ENCODE peak calls at places on chromosomes 2 and 18, in four cellular contexts. One of them, this sample, is unnamed.

GRCh38 chr18:75638223-75638596 is 210.7 kb upstream of the SMIM21 start:
- DNase-seq in stimulated activated CD8-positive, alpha-beta memory T cell treated with anti-CD3 and anti-CD28 coated beads, Interleukin-7, amount 100 ng/mL, for 48 hours: no peak
- DNase-seq in PC-3: no peak
- DNase-seq in cerebellar nuclear complex: no peak
- DNase-seq in this sample: no peak

GRCh38 chr2:72006188-72006736 is 141.4 kb downstream of the CYP26B1 start:
- DNase-seq in PC-3: no peak
- DNase-seq in cerebellar nuclear complex: no peak
- DNase-seq in stimulated activated CD8-positive, alpha-beta memory T cell treated with anti-CD3 and anti-CD28 coated beads, Interleukin-7, amount 100 ng/mL, for 48 hours: no peak
- DNase-seq in this sample: no peak

GRCh38 chr18:33802955-33803354 is 224.9 kb downstream of the ASXL3 start:
- DNase-seq in PC-3: no peak
- DNase-seq in cerebellar nuclear complex: no peak
- DNase-seq in stimulated activated CD8-positive, alpha-beta memory T cell treated with anti-CD3 and anti-CD28 coated beads, Interleukin-7, amount 100 ng/mL, for 48 hours: no peak
- DNase-seq in this sample: no peak

GRCh38 chr18:64233855-64234254 is 85.0 kb upstream of the LINC00305 start:
- DNase-seq in cerebellar nuclear complex: no peak
- DNase-seq in stimulated activated CD8-positive, alpha-beta memory T cell treated with anti-CD3 and anti-CD28 coated beads, Interleukin-7, amount 100 ng/mL, for 48 hours: no peak
- DNase-seq in PC-3: no peak
- DNase-seq in this sample: no peak

GRCh38 chr2:5692561-5693287 is 540 bp downstream of the SOX11 start:
- DNase-seq in PC-3: no peak
- DNase-seq in stimulated activated CD8-positive, alpha-beta memory T cell treated with anti-CD3 and anti-CD28 coated beads, Interleukin-7, amount 100 ng/mL, for 48 hours: no peak
- DNase-seq in cerebellar nuclear complex: no peak
- DNase-seq in this sample: no peak

GRCh38 chr2:56182420-56182819 is 1.4 kb upstream of the CCDC85A start:
- DNase-seq in cerebellar nuclear complex: no peak
- DNase-seq in stimulated activated CD8-positive, alpha-beta memory T cell treated with anti-CD3 and anti-CD28 coated beads, Interleukin-7, amount 100 ng/mL, for 48 hours: no peak
- DNase-seq in PC-3: no peak
- DNase-seq in this sample: no peak

GRCh38 chr2:19488009-19488691 is 129.7 kb upstream of the OSR1 start:
- DNase-seq in stimulated activated CD8-positive, alpha-beta memory T cell treated with anti-CD3 and anti-CD28 coated beads, Interleukin-7, amount 100 ng/mL, for 48 hours: peak
- DNase-seq in cerebellar nuclear complex: no peak
- DNase-seq in PC-3: peak
- DNase-seq in this sample: peak

GRCh38 chr2:98460573-98461560 is 16.2 kb downstream of the INPP4A start:
- DNase-seq in cerebellar nuclear complex: no peak
- DNase-seq in PC-3: no peak
- DNase-seq in stimulated activated CD8-positive, alpha-beta memory T cell treated with anti-CD3 and anti-CD28 coated beads, Interleukin-7, amount 100 ng/mL, for 48 hours: peak
- DNase-seq in this sample: peak

GRCh38 chr2:143321994-143322393 is 192.8 kb downstream of the ARHGAP15 start:
- DNase-seq in stimulated activated CD8-positive, alpha-beta memory T cell treated with anti-CD3 and anti-CD28 coated beads, Interleukin-7, amount 100 ng/mL, for 48 hours: no peak
- DNase-seq in cerebellar nuclear complex: no peak
- DNase-seq in PC-3: peak
- DNase-seq in this sample: no peak

GRCh38 chr2:219445220-219445631 is 10.6 kb downstream of the SPEG start:
- DNase-seq in stimulated activated CD8-positive, alpha-beta memory T cell treated with anti-CD3 and anti-CD28 coated beads, Interleukin-7, amount 100 ng/mL, for 48 hours: no peak
- DNase-seq in cerebellar nuclear complex: no peak
- DNase-seq in PC-3: no peak
- DNase-seq in this sample: no peak

GRCh38 chr2:170820647-170821630 is 4.3 kb downstream of the GAD1 start:
- DNase-seq in PC-3: no peak
- DNase-seq in stimulated activated CD8-positive, alpha-beta memory T cell treated with anti-CD3 and anti-CD28 coated beads, Interleukin-7, amount 100 ng/mL, for 48 hours: no peak
- DNase-seq in cerebellar nuclear complex: no peak
- DNase-seq in this sample: no peak

GRCh38 chr2:203705184-203705583 is 1.3 kb upstream of the CD28 start:
- DNase-seq in stimulated activated CD8-positive, alpha-beta memory T cell treated with anti-CD3 and anti-CD28 coated beads, Interleukin-7, amount 100 ng/mL, for 48 hours: no peak
- DNase-seq in PC-3: no peak
- DNase-seq in cerebellar nuclear complex: no peak
- DNase-seq in this sample: peak

GRCh38 chr2:156896294-156896693 is 361.2 kb upstream of the GALNT5 start:
- DNase-seq in cerebellar nuclear complex: no peak
- DNase-seq in PC-3: peak
- DNase-seq in stimulated activated CD8-positive, alpha-beta memory T cell treated with anti-CD3 and anti-CD28 coated beads, Interleukin-7, amount 100 ng/mL, for 48 hours: no peak
- DNase-seq in this sample: no peak

GRCh38 chr2:64899081-64899865 is 89.9 kb upstream of the SLC1A4 start:
- DNase-seq in cerebellar nuclear complex: no peak
- DNase-seq in stimulated activated CD8-positive, alpha-beta memory T cell treated with anti-CD3 and anti-CD28 coated beads, Interleukin-7, amount 100 ng/mL, for 48 hours: no peak
- DNase-seq in PC-3: no peak
- DNase-seq in this sample: no peak

GRCh38 chr2:217911283-217911965 is 91.4 kb downstream of the TNS1 start:
- DNase-seq in stimulated activated CD8-positive, alpha-beta memory T cell treated with anti-CD3 and anti-CD28 coated beads, Interleukin-7, amount 100 ng/mL, for 48 hours: no peak
- DNase-seq in cerebellar nuclear complex: no peak
- DNase-seq in PC-3: no peak
- DNase-seq in this sample: no peak

GRCh38 chr2:208466133-208466919 is 59.7 kb downstream of the PTH2R start:
- DNase-seq in PC-3: peak
- DNase-seq in cerebellar nuclear complex: no peak
- DNase-seq in stimulated activated CD8-positive, alpha-beta memory T cell treated with anti-CD3 and anti-CD28 coated beads, Interleukin-7, amount 100 ng/mL, for 48 hours: no peak
- DNase-seq in this sample: peak

GRCh38 chr2:20021405-20022009 is 9.0 kb upstream of the MATN3 start:
- DNase-seq in PC-3: no peak
- DNase-seq in stimulated activated CD8-positive, alpha-beta memory T cell treated with anti-CD3 and anti-CD28 coated beads, Interleukin-7, amount 100 ng/mL, for 48 hours: no peak
- DNase-seq in cerebellar nuclear complex: no peak
- DNase-seq in this sample: no peak

GRCh38 chr2:229431331-229431954 is 160.4 kb upstream of the PID1 start:
- DNase-seq in cerebellar nuclear complex: no peak
- DNase-seq in PC-3: peak
- DNase-seq in stimulated activated CD8-positive, alpha-beta memory T cell treated with anti-CD3 and anti-CD28 coated beads, Interleukin-7, amount 100 ng/mL, for 48 hours: no peak
- DNase-seq in this sample: no peak

GRCh38 chr2:201909348-201909747 is 103.0 kb downstream of the CDK15 start:
- DNase-seq in cerebellar nuclear complex: no peak
- DNase-seq in stimulated activated CD8-positive, alpha-beta memory T cell treated with anti-CD3 and anti-CD28 coated beads, Interleukin-7, amount 100 ng/mL, for 48 hours: no peak
- DNase-seq in PC-3: peak
- DNase-seq in this sample: no peak

GRCh38 chr2:114113527-114113926 is 223.6 kb downstream of the ACTR3 start:
- DNase-seq in stimulated activated CD8-positive, alpha-beta memory T cell treated with anti-CD3 and anti-CD28 coated beads, Interleukin-7, amount 100 ng/mL, for 48 hours: no peak
- DNase-seq in PC-3: no peak
- DNase-seq in cerebellar nuclear complex: no peak
- DNase-seq in this sample: no peak

GRCh38 chr2:60560734-60561649 is 7.5 kb upstream of the BCL11A start:
- DNase-seq in stimulated activated CD8-positive, alpha-beta memory T cell treated with anti-CD3 and anti-CD28 coated beads, Interleukin-7, amount 100 ng/mL, for 48 hours: no peak
- DNase-seq in PC-3: peak
- DNase-seq in cerebellar nuclear complex: no peak
- DNase-seq in this sample: no peak

GRCh38 chr2:16172324-16173175 is 232.2 kb downstream of the MYCN start:
- DNase-seq in PC-3: no peak
- DNase-seq in stimulated activated CD8-positive, alpha-beta memory T cell treated with anti-CD3 and anti-CD28 coated beads, Interleukin-7, amount 100 ng/mL, for 48 hours: no peak
- DNase-seq in cerebellar nuclear complex: no peak
- DNase-seq in this sample: no peak

GRCh38 chr2:101751276-101751675 is 53.8 kb downstream of the MAP4K4 start:
- DNase-seq in stimulated activated CD8-positive, alpha-beta memory T cell treated with anti-CD3 and anti-CD28 coated beads, Interleukin-7, amount 100 ng/mL, for 48 hours: no peak
- DNase-seq in PC-3: no peak
- DNase-seq in cerebellar nuclear complex: no peak
- DNase-seq in this sample: no peak

GRCh38 chr2:127153691-127154158 is 46.8 kb upstream of the BIN1 start:
- DNase-seq in cerebellar nuclear complex: no peak
- DNase-seq in PC-3: peak
- DNase-seq in stimulated activated CD8-positive, alpha-beta memory T cell treated with anti-CD3 and anti-CD28 coated beads, Interleukin-7, amount 100 ng/mL, for 48 hours: no peak
- DNase-seq in this sample: no peak

GRCh38 chr18:25052426-25052825 is 299.5 kb downstream of the ZNF521 start:
- DNase-seq in stimulated activated CD8-positive, alpha-beta memory T cell treated with anti-CD3 and anti-CD28 coated beads, Interleukin-7, amount 100 ng/mL, for 48 hours: no peak
- DNase-seq in cerebellar nuclear complex: no peak
- DNase-seq in PC-3: no peak
- DNase-seq in this sample: no peak

GRCh38 chr2:176098366-176099158 is 1.0 kb upstream of the HOXD12 start:
- DNase-seq in PC-3: no peak
- DNase-seq in cerebellar nuclear complex: no peak
- DNase-seq in stimulated activated CD8-positive, alpha-beta memory T cell treated with anti-CD3 and anti-CD28 coated beads, Interleukin-7, amount 100 ng/mL, for 48 hours: no peak
- DNase-seq in this sample: no peak

GRCh38 chr2:68565858-68566257 is 77.5 kb upstream of the PROKR1 start:
- DNase-seq in PC-3: peak
- DNase-seq in cerebellar nuclear complex: no peak
- DNase-seq in stimulated activated CD8-positive, alpha-beta memory T cell treated with anti-CD3 and anti-CD28 coated beads, Interleukin-7, amount 100 ng/mL, for 48 hours: no peak
- DNase-seq in this sample: no peak

GRCh38 chr18:43866696-43867095 is 589.4 kb upstream of the SYT4 start:
- DNase-seq in PC-3: no peak
- DNase-seq in cerebellar nuclear complex: no peak
- DNase-seq in stimulated activated CD8-positive, alpha-beta memory T cell treated with anti-CD3 and anti-CD28 coated beads, Interleukin-7, amount 100 ng/mL, for 48 hours: no peak
- DNase-seq in this sample: no peak

GRCh38 chr2:71713581-71714580 is 260.5 kb downstream of the DYSF start:
- DNase-seq in stimulated activated CD8-positive, alpha-beta memory T cell treated with anti-CD3 and anti-CD28 coated beads, Interleukin-7, amount 100 ng/mL, for 48 hours: no peak
- DNase-seq in PC-3: no peak
- DNase-seq in cerebellar nuclear complex: no peak
- DNase-seq in this sample: no peak

GRCh38 chr2:231646471-231646870 is 53.8 kb downstream of the TEX44 start:
- DNase-seq in stimulated activated CD8-positive, alpha-beta memory T cell treated with anti-CD3 and anti-CD28 coated beads, Interleukin-7, amount 100 ng/mL, for 48 hours: no peak
- DNase-seq in cerebellar nuclear complex: no peak
- DNase-seq in PC-3: no peak
- DNase-seq in this sample: no peak

GRCh38 chr2:176582990-176583481 is 313.8 kb downstream of the MTX2 start:
- DNase-seq in PC-3: peak
- DNase-seq in stimulated activated CD8-positive, alpha-beta memory T cell treated with anti-CD3 and anti-CD28 coated beads, Interleukin-7, amount 100 ng/mL, for 48 hours: no peak
- DNase-seq in cerebellar nuclear complex: no peak
- DNase-seq in this sample: no peak

GRCh38 chr18:75844102-75844604 is 416.6 kb upstream of the SMIM21 start:
- DNase-seq in cerebellar nuclear complex: no peak
- DNase-seq in PC-3: no peak
- DNase-seq in stimulated activated CD8-positive, alpha-beta memory T cell treated with anti-CD3 and anti-CD28 coated beads, Interleukin-7, amount 100 ng/mL, for 48 hours: no peak
- DNase-seq in this sample: no peak

GRCh38 chr18:45312727-45313126 is 302.5 kb upstream of the SLC14A2 start:
- DNase-seq in cerebellar nuclear complex: no peak
- DNase-seq in PC-3: no peak
- DNase-seq in stimulated activated CD8-positive, alpha-beta memory T cell treated with anti-CD3 and anti-CD28 coated beads, Interleukin-7, amount 100 ng/mL, for 48 hours: no peak
- DNase-seq in this sample: no peak

GRCh38 chr2:178229927-178230326 is 35.6 kb downstream of the OSBPL6 start:
- DNase-seq in cerebellar nuclear complex: no peak
- DNase-seq in PC-3: no peak
- DNase-seq in stimulated activated CD8-positive, alpha-beta memory T cell treated with anti-CD3 and anti-CD28 coated beads, Interleukin-7, amount 100 ng/mL, for 48 hours: no peak
- DNase-seq in this sample: no peak